ENCODE peak calls at places on chromosomes 2 and 18, in five cellular contexts. One of them, this sample, is unnamed.

GRCh38 chr2:26917135-26917836 is 53.2 kb upstream of the MAPRE3 start:
- DNase-seq in KG1: no peak
- DNase-seq in G401: no peak
- DNase-seq in osteocyte: peak; percentile 21
- DNase-seq in PC-3: no peak
- DNase-seq in this sample: no peak

GRCh38 chr18:23178661-23179081 is 43.4 kb downstream of the CABLES1 start:
- DNase-seq in KG1: no peak
- DNase-seq in G401: no peak
- DNase-seq in osteocyte: no peak
- DNase-seq in PC-3: no peak
- DNase-seq in this sample: no peak

GRCh38 chr18:54973046-54973445 is 13.8 kb upstream of the CCDC68 start:
- DNase-seq in KG1: no peak
- DNase-seq in G401: no peak
- DNase-seq in osteocyte: no peak
- DNase-seq in PC-3: no peak
- DNase-seq in this sample: no peak

GRCh38 chr18:36305375-36305774 is 7.9 kb downstream of the FHOD3 start:
- DNase-seq in KG1: no peak
- DNase-seq in G401: no peak
- DNase-seq in osteocyte: no peak
- DNase-seq in PC-3: no peak
- DNase-seq in this sample: no peak

GRCh38 chr18:77297919-77298571 is 48.4 kb downstream of the GALR1 start:
- DNase-seq in KG1: no peak
- DNase-seq in G401: no peak
- DNase-seq in osteocyte: no peak
- DNase-seq in PC-3: no peak
- DNase-seq in this sample: no peak

GRCh38 chr2:240427729-240428128 is 7.7 kb upstream of the GPC1 start:
- DNase-seq in KG1: no peak
- DNase-seq in G401: no peak
- DNase-seq in osteocyte: no peak
- DNase-seq in PC-3: no peak
- DNase-seq in this sample: no peak

GRCh38 chr18:51390695-51391094 is 193.2 kb upstream of the MEX3C start:
- DNase-seq in KG1: no peak
- DNase-seq in G401: no peak
- DNase-seq in osteocyte: no peak
- DNase-seq in PC-3: no peak
- DNase-seq in this sample: no peak

GRCh38 chr2:226474131-226474530 is 325.5 kb downstream of the IRS1 start:
- DNase-seq in KG1: no peak
- DNase-seq in G401: no peak
- DNase-seq in osteocyte: no peak
- DNase-seq in PC-3: no peak
- DNase-seq in this sample: no peak

GRCh38 chr18:37316468-37316867 is 249.1 kb downstream of the CELF4 start:
- DNase-seq in KG1: no peak
- DNase-seq in G401: no peak
- DNase-seq in osteocyte: no peak
- DNase-seq in PC-3: no peak
- DNase-seq in this sample: no peak